ENCODE peak calls at places on chromosomes 5 and 9, in four cellular contexts. K is NCI-H1105 treated with DMSO at 0.1 percent for 48 hours; W is NCI-H1436; A is activated CD4-positive, alpha-beta T cell treated with anti-CD3 and anti-CD28 coated beads for 4 hours. S is an unnamed sample.

GRCh38 chr9:127854169-127854833 is at the start of gene ENG:
- DNase-seq in K (no peak), W (no peak), A (no peak), S (no peak)

GRCh38 chr9:131748411-131748955 is 8.6 kb upstream of the RAPGEF1 start:
- DNase-seq in K (no peak), W (no peak), A (no peak), S (no peak)

GRCh38 chr5:124574521-124575436 is 171.7 kb downstream of the ZNF608 start:
- DNase-seq in K (no peak), W (no peak), A (no peak), S (no peak)

GRCh38 chr9:21933865-21934264 is 60.3 kb downstream of the CDKN2A start:
- DNase-seq in K (no peak), W (no peak), A (no peak), S (no peak)

GRCh38 chr9:126114850-126115460 is 211.7 kb upstream of the MVB12B start:
- DNase-seq in K (no peak), W (no peak), A (no peak), S (no peak)

GRCh38 chr9:14362175-14362574 is 48.2 kb upstream of the NFIB start:
- DNase-seq in K (no peak), W (no peak), A (no peak), S (no peak)

GRCh38 chr5:132227235-132227484 is 493 bp downstream of the P4HA2 start:
- DNase-seq in K (no peak), W (no peak), A (no peak), S (no peak)

GRCh38 chr9:133993635-133994253 is 1.6 kb upstream of the VAV2 start:
- DNase-seq in K (no peak), W (no peak), A (no peak), S (no peak)

GRCh38 chr5:76785493-76785892 is 33.3 kb upstream of the F2RL1 start:
- DNase-seq in K (no peak), W (no peak), A (no peak), S (no peak)

GRCh38 chr5:136212252-136212721 is 19.3 kb upstream of the SMIM32 start:
- DNase-seq in K (peak; percentile 6), W (peak; percentile 36), A (peak; percentile 7), S (no peak)

GRCh38 chr9:89442981-89443817 is 54.7 kb downstream of the SEMA4D start:
- DNase-seq in K (no peak), W (no peak), A (no peak), S (no peak)

GRCh38 chr5:132808866-132809265 is 4.2 kb upstream of the SOWAHA start:
- DNase-seq in K (no peak), W (no peak), A (no peak), S (no peak)

GRCh38 chr9:113985968-113986585 is 92.0 kb downstream of the AMBP start:
- DNase-seq in K (no peak), W (no peak), A (no peak), S (no peak)

GRCh38 chr9:78676009-78676408 is 379.1 kb downstream of the PSAT1 start:
- DNase-seq in K (no peak), W (no peak), A (no peak), S (no peak)

GRCh38 chr9:73565026-73565425 is 413.4 kb downstream of the ANXA1 start:
- DNase-seq in K (no peak), W (no peak), A (no peak), S (no peak)

GRCh38 chr5:151923865-151924264 is 786 bp downstream of the GLRA1 start:
- DNase-seq in K (no peak), W (no peak), A (no peak), S (no peak)

GRCh38 chr5:55923177-55923872 is 71.4 kb downstream of the IL6ST start:
- DNase-seq in K (no peak), W (peak; percentile 4), A (no peak), S (no peak)

GRCh38 chr9:112009656-112010055 is 113.0 kb downstream of the UGCG start:
- DNase-seq in K (no peak), W (no peak), A (no peak), S (no peak)

GRCh38 chr9:93884808-93885207 is 70.3 kb downstream of the BARX1 start:
- DNase-seq in K (peak; percentile 11), W (no peak), A (no peak), S (no peak)

GRCh38 chr9:91663858-91664257 is 240.2 kb upstream of the NFIL3 start:
- DNase-seq in K (no peak), W (no peak), A (no peak), S (no peak)

GRCh38 chr5:74316064-74316586 is 324.4 kb downstream of the ENC1 start:
- DNase-seq in K (no peak), W (no peak), A (no peak), S (no peak)

GRCh38 chr5:34511481-34511880 is 144.6 kb upstream of the RAI14 start:
- DNase-seq in K (no peak), W (no peak), A (no peak), S (no peak)

GRCh38 chr9:137062384-137062783 is 8.0 kb downstream of the SAPCD2 start:
- DNase-seq in K (no peak), W (no peak), A (no peak), S (no peak)

GRCh38 chr9:92242115-92242778 is 51.2 kb downstream of the IARS1 start:
- DNase-seq in K (no peak), W (no peak), A (no peak), S (no peak)

GRCh38 chr5:112965733-112966306 is 10.8 kb upstream of the DCP2 start:
- DNase-seq in K (no peak), W (no peak), A (no peak), S (no peak)

GRCh38 chr5:151020304-151021031 is at the start of gene GPX3:
- DNase-seq in K (peak; percentile 51), W (peak; percentile 51), A (peak; percentile 5), S (peak; percentile 16)

GRCh38 chr9:135804588-135805421 is 102.5 kb downstream of the CAMSAP1 start:
- DNase-seq in K (no peak), W (no peak), A (no peak), S (no peak)

GRCh38 chr5:131209506-131210191 is 38.9 kb downstream of the LYRM7 start:
- DNase-seq in K (no peak), W (peak; percentile 67), A (peak; percentile 54), S (peak; percentile 27)

GRCh38 chr9:76895186-76895585 is 10.7 kb downstream of the PRUNE2 start:
- DNase-seq in K (no peak), W (no peak), A (no peak), S (no peak)